ENCODE peak calls at places on chromosomes 1 and 21, in six cellular contexts. G is HS-5; E is ureter; X is activated T-cell treated with anti-CD3 and anti-CD28 coated beads, Interleukin-2, amount 50 U/mL, for 72 hours; B is HCEC 1CT; J is D721Med. O is an unnamed sample.

GRCh38 chr1:92482665-92483441 is 3.9 kb downstream of the GFI1 start:
- DNase-seq in G (no peak), E (no peak), X (peak; percentile 38), B (no peak), J (no peak), O (no peak)

GRCh38 chr21:34061983-34062382 is 11.4 kb upstream of the MRPS6 start:
- DNase-seq in G (no peak), E (no peak), X (no peak), B (no peak), J (no peak), O (no peak)

GRCh38 chr21:37206531-37206930 is 60.6 kb downstream of the VPS26C start:
- DNase-seq in G (no peak), E (no peak), X (no peak), B (no peak), J (no peak), O (no peak)

GRCh38 chr21:36891123-36891522 is 75.3 kb downstream of the HLCS start:
- DNase-seq in G (no peak), E (no peak), X (no peak), B (no peak), J (no peak), O (no peak)

GRCh38 chr1:7380712-7381111 is 390.4 kb upstream of the VAMP3 start:
- DNase-seq in G (no peak), E (peak; percentile 29), X (no peak), B (no peak), J (no peak), O (no peak)

GRCh38 chr1:14713077-14713476 is 114.6 kb downstream of the KAZN start:
- DNase-seq in G (no peak), E (peak; percentile 56), X (no peak), B (no peak), J (no peak), O (no peak)

GRCh38 chr1:65965112-65965511 is 172.4 kb downstream of the PDE4B start:
- DNase-seq in G (no peak), E (no peak), X (no peak), B (no peak), J (no peak), O (no peak)

GRCh38 chr1:168421399-168422004 is 122.3 kb downstream of the XCL2 start:
- DNase-seq in G (no peak), E (no peak), X (peak; percentile 40), B (no peak), J (no peak), O (no peak)

GRCh38 chr1:21641537-21641936 is 27.6 kb downstream of the RAP1GAP start:
- DNase-seq in G (no peak), E (no peak), X (no peak), B (no peak), J (no peak), O (no peak)

GRCh38 chr1:230807551-230808267 is 60.5 kb downstream of the CAPN9 start:
- DNase-seq in G (no peak), E (no peak), X (no peak), B (no peak), J (no peak), O (no peak)

GRCh38 chr1:228339766-228340685 is 66.6 kb downstream of the TRIM11 start:
- DNase-seq in G (no peak), E (no peak), X (no peak), B (no peak), J (no peak), O (no peak)

GRCh38 chr1:7767176-7767575 is 3.9 kb upstream of the VAMP3 start:
- DNase-seq in G (no peak), E (no peak), X (no peak), B (no peak), J (no peak), O (no peak)

GRCh38 chr1:87956072-87956471 is 627.4 kb downstream of the LMO4 start:
- DNase-seq in G (peak; percentile 96), E (no peak), X (no peak), B (peak; percentile 97), J (no peak), O (peak; percentile 76)

GRCh38 chr1:245807306-245807705 is 652.5 kb downstream of the KIF26B start:
- DNase-seq in G (no peak), E (no peak), X (no peak), B (no peak), J (no peak), O (no peak)

GRCh38 chr1:201535778-201536245 is 3.1 kb upstream of the NAV1 start:
- DNase-seq in G (no peak), E (no peak), X (no peak), B (no peak), J (no peak), O (no peak)

GRCh38 chr1:117244306-117244705 is 33.6 kb upstream of the VTCN1 start:
- DNase-seq in G (no peak), E (no peak), X (no peak), B (no peak), J (no peak), O (no peak)

GRCh38 chr1:85473390-85473789 is 8.4 kb upstream of the DDAH1 start:
- DNase-seq in G (peak; percentile 83), E (no peak), X (no peak), B (peak; percentile 88), J (no peak), O (no peak)

GRCh38 chr1:90926971-90927370 is 94.9 kb downstream of the ZNF644 start:
- DNase-seq in G (no peak), E (no peak), X (no peak), B (no peak), J (no peak), O (no peak)

GRCh38 chr1:107512836-107513235 is 372.0 kb downstream of the NTNG1 start:
- DNase-seq in G (no peak), E (no peak), X (no peak), B (no peak), J (no peak), O (no peak)